ENCODE peak calls at places on chromosomes 2 and 18, in five cellular contexts. One of them, this sample, is unnamed.

GRCh38 chr2:26077291-26077690 is 43.4 kb downstream of the RAB10 start:
- DNase-seq in activated CD4-positive, alpha-beta memory T cell treated with anti-CD3 and anti-CD28 coated beads, Interleukin-2, amount 10 ng/mL, durations not matched to agents 7 days and 5 days: no peak
- DNase-seq in colonic mucosa: no peak
- DNase-seq in NCI-H1930: no peak
- DNase-seq in sciatic nerve: no peak
- DNase-seq in this sample: no peak

GRCh38 chr2:113877651-113878594 is 12.0 kb upstream of the ACTR3 start:
- DNase-seq in activated CD4-positive, alpha-beta memory T cell treated with anti-CD3 and anti-CD28 coated beads, Interleukin-2, amount 10 ng/mL, durations not matched to agents 7 days and 5 days: no peak
- DNase-seq in colonic mucosa: no peak
- DNase-seq in NCI-H1930: no peak
- DNase-seq in sciatic nerve: no peak
- DNase-seq in this sample: no peak

GRCh38 chr2:240203031-240203841 is 62.8 kb upstream of the OTOS start:
- DNase-seq in activated CD4-positive, alpha-beta memory T cell treated with anti-CD3 and anti-CD28 coated beads, Interleukin-2, amount 10 ng/mL, durations not matched to agents 7 days and 5 days: no peak
- DNase-seq in colonic mucosa: no peak
- DNase-seq in NCI-H1930: no peak
- DNase-seq in sciatic nerve: peak; percentile 43
- DNase-seq in this sample: no peak

GRCh38 chr18:74155276-74155675 is 7.0 kb downstream of the TIMM21 start:
- DNase-seq in activated CD4-positive, alpha-beta memory T cell treated with anti-CD3 and anti-CD28 coated beads, Interleukin-2, amount 10 ng/mL, durations not matched to agents 7 days and 5 days: no peak
- DNase-seq in colonic mucosa: no peak
- DNase-seq in NCI-H1930: no peak
- DNase-seq in sciatic nerve: no peak
- DNase-seq in this sample: no peak

GRCh38 chr2:128754246-128754724 is 435.6 kb upstream of the HS6ST1 start:
- DNase-seq in activated CD4-positive, alpha-beta memory T cell treated with anti-CD3 and anti-CD28 coated beads, Interleukin-2, amount 10 ng/mL, durations not matched to agents 7 days and 5 days: no peak
- DNase-seq in colonic mucosa: no peak
- DNase-seq in NCI-H1930: no peak
- DNase-seq in sciatic nerve: no peak
- DNase-seq in this sample: no peak

GRCh38 chr2:69617744-69618143 is 25.8 kb downstream of the AAK1 start:
- DNase-seq in activated CD4-positive, alpha-beta memory T cell treated with anti-CD3 and anti-CD28 coated beads, Interleukin-2, amount 10 ng/mL, durations not matched to agents 7 days and 5 days: no peak
- DNase-seq in colonic mucosa: no peak
- DNase-seq in NCI-H1930: no peak
- DNase-seq in sciatic nerve: no peak
- DNase-seq in this sample: no peak

GRCh38 chr2:97857553-97857952 is 138.2 kb downstream of the TMEM131 start:
- DNase-seq in activated CD4-positive, alpha-beta memory T cell treated with anti-CD3 and anti-CD28 coated beads, Interleukin-2, amount 10 ng/mL, durations not matched to agents 7 days and 5 days: no peak
- DNase-seq in colonic mucosa: no peak
- DNase-seq in NCI-H1930: peak; percentile 4
- DNase-seq in sciatic nerve: no peak
- DNase-seq in this sample: no peak

GRCh38 chr2:11583203-11583752 is 49.4 kb downstream of the GREB1 start:
- DNase-seq in activated CD4-positive, alpha-beta memory T cell treated with anti-CD3 and anti-CD28 coated beads, Interleukin-2, amount 10 ng/mL, durations not matched to agents 7 days and 5 days: no peak
- DNase-seq in colonic mucosa: no peak
- DNase-seq in NCI-H1930: no peak
- DNase-seq in sciatic nerve: no peak
- DNase-seq in this sample: no peak

GRCh38 chr2:73033142-73033765 is 38.3 kb downstream of the SFXN5 start:
- DNase-seq in activated CD4-positive, alpha-beta memory T cell treated with anti-CD3 and anti-CD28 coated beads, Interleukin-2, amount 10 ng/mL, durations not matched to agents 7 days and 5 days: no peak
- DNase-seq in colonic mucosa: peak; percentile 57
- DNase-seq in NCI-H1930: no peak
- DNase-seq in sciatic nerve: no peak
- DNase-seq in this sample: no peak

GRCh38 chr2:165573534-165574461 is 104.3 kb downstream of the CSRNP3 start:
- DNase-seq in activated CD4-positive, alpha-beta memory T cell treated with anti-CD3 and anti-CD28 coated beads, Interleukin-2, amount 10 ng/mL, durations not matched to agents 7 days and 5 days: no peak
- DNase-seq in colonic mucosa: peak; percentile 73
- DNase-seq in NCI-H1930: no peak
- DNase-seq in sciatic nerve: peak; percentile 62
- DNase-seq in this sample: peak; percentile 19

GRCh38 chr2:64876137-64876647 is 113.0 kb upstream of the SLC1A4 start:
- DNase-seq in activated CD4-positive, alpha-beta memory T cell treated with anti-CD3 and anti-CD28 coated beads, Interleukin-2, amount 10 ng/mL, durations not matched to agents 7 days and 5 days: no peak
- DNase-seq in colonic mucosa: peak; percentile 63
- DNase-seq in NCI-H1930: no peak
- DNase-seq in sciatic nerve: no peak
- DNase-seq in this sample: no peak

GRCh38 chr2:189350515-189351209 is 90.6 kb upstream of the WDR75 start:
- DNase-seq in activated CD4-positive, alpha-beta memory T cell treated with anti-CD3 and anti-CD28 coated beads, Interleukin-2, amount 10 ng/mL, durations not matched to agents 7 days and 5 days: no peak
- DNase-seq in colonic mucosa: no peak
- DNase-seq in NCI-H1930: no peak
- DNase-seq in sciatic nerve: peak; percentile 58
- DNase-seq in this sample: no peak

GRCh38 chr2:144460981-144461766 is 58.7 kb downstream of the ZEB2 start:
- DNase-seq in activated CD4-positive, alpha-beta memory T cell treated with anti-CD3 and anti-CD28 coated beads, Interleukin-2, amount 10 ng/mL, durations not matched to agents 7 days and 5 days: no peak
- DNase-seq in colonic mucosa: peak; percentile 47
- DNase-seq in NCI-H1930: no peak
- DNase-seq in sciatic nerve: peak; percentile 73
- DNase-seq in this sample: no peak

GRCh38 chr2:98861601-98862000 is 74.4 kb downstream of the CRACDL start:
- DNase-seq in activated CD4-positive, alpha-beta memory T cell treated with anti-CD3 and anti-CD28 coated beads, Interleukin-2, amount 10 ng/mL, durations not matched to agents 7 days and 5 days: no peak
- DNase-seq in colonic mucosa: no peak
- DNase-seq in NCI-H1930: no peak
- DNase-seq in sciatic nerve: no peak
- DNase-seq in this sample: no peak

GRCh38 chr2:24708537-24709152 is 84.5 kb downstream of the PTRHD1 start:
- DNase-seq in activated CD4-positive, alpha-beta memory T cell treated with anti-CD3 and anti-CD28 coated beads, Interleukin-2, amount 10 ng/mL, durations not matched to agents 7 days and 5 days: no peak
- DNase-seq in colonic mucosa: no peak
- DNase-seq in NCI-H1930: no peak
- DNase-seq in sciatic nerve: no peak
- DNase-seq in this sample: no peak

GRCh38 chr2:159971365-159972122 is 90.9 kb downstream of the PLA2R1 start:
- DNase-seq in activated CD4-positive, alpha-beta memory T cell treated with anti-CD3 and anti-CD28 coated beads, Interleukin-2, amount 10 ng/mL, durations not matched to agents 7 days and 5 days: no peak
- DNase-seq in colonic mucosa: no peak
- DNase-seq in NCI-H1930: peak; percentile 75
- DNase-seq in sciatic nerve: no peak
- DNase-seq in this sample: no peak

GRCh38 chr2:41908349-41908748 is 139.5 kb upstream of the PKDCC start:
- DNase-seq in activated CD4-positive, alpha-beta memory T cell treated with anti-CD3 and anti-CD28 coated beads, Interleukin-2, amount 10 ng/mL, durations not matched to agents 7 days and 5 days: no peak
- DNase-seq in colonic mucosa: no peak
- DNase-seq in NCI-H1930: no peak
- DNase-seq in sciatic nerve: no peak
- DNase-seq in this sample: no peak

GRCh38 chr2:134792147-134792546 is 46.3 kb upstream of the ACMSD start:
- DNase-seq in activated CD4-positive, alpha-beta memory T cell treated with anti-CD3 and anti-CD28 coated beads, Interleukin-2, amount 10 ng/mL, durations not matched to agents 7 days and 5 days: no peak
- DNase-seq in colonic mucosa: no peak
- DNase-seq in NCI-H1930: no peak
- DNase-seq in sciatic nerve: no peak
- DNase-seq in this sample: no peak

GRCh38 chr2:207141381-207141780 is 24.4 kb downstream of the KLF7 start:
- DNase-seq in activated CD4-positive, alpha-beta memory T cell treated with anti-CD3 and anti-CD28 coated beads, Interleukin-2, amount 10 ng/mL, durations not matched to agents 7 days and 5 days: no peak
- DNase-seq in colonic mucosa: no peak
- DNase-seq in NCI-H1930: no peak
- DNase-seq in sciatic nerve: no peak
- DNase-seq in this sample: no peak

GRCh38 chr2:71428472-71429383 is 24.6 kb upstream of the DYSF start:
- DNase-seq in activated CD4-positive, alpha-beta memory T cell treated with anti-CD3 and anti-CD28 coated beads, Interleukin-2, amount 10 ng/mL, durations not matched to agents 7 days and 5 days: no peak
- DNase-seq in colonic mucosa: no peak
- DNase-seq in NCI-H1930: no peak
- DNase-seq in sciatic nerve: no peak
- DNase-seq in this sample: no peak

GRCh38 chr18:48790226-48790863 is 160.4 kb downstream of the SMAD7 start:
- DNase-seq in activated CD4-positive, alpha-beta memory T cell treated with anti-CD3 and anti-CD28 coated beads, Interleukin-2, amount 10 ng/mL, durations not matched to agents 7 days and 5 days: no peak
- DNase-seq in colonic mucosa: no peak
- DNase-seq in NCI-H1930: no peak
- DNase-seq in sciatic nerve: peak; percentile 84
- DNase-seq in this sample: no peak

GRCh38 chr2:714005-714741 is 37.0 kb upstream of the TMEM18 start:
- DNase-seq in activated CD4-positive, alpha-beta memory T cell treated with anti-CD3 and anti-CD28 coated beads, Interleukin-2, amount 10 ng/mL, durations not matched to agents 7 days and 5 days: peak; percentile 47
- DNase-seq in colonic mucosa: peak; percentile 63
- DNase-seq in NCI-H1930: peak; percentile 29
- DNase-seq in sciatic nerve: no peak
- DNase-seq in this sample: peak; percentile 39

GRCh38 chr2:166092889-166093288 is 34.9 kb downstream of the SCN1A start:
- DNase-seq in activated CD4-positive, alpha-beta memory T cell treated with anti-CD3 and anti-CD28 coated beads, Interleukin-2, amount 10 ng/mL, durations not matched to agents 7 days and 5 days: no peak
- DNase-seq in colonic mucosa: no peak
- DNase-seq in NCI-H1930: no peak
- DNase-seq in sciatic nerve: no peak
- DNase-seq in this sample: no peak

GRCh38 chr2:128172191-128172590 is 81.2 kb downstream of the UGGT1 start:
- DNase-seq in activated CD4-positive, alpha-beta memory T cell treated with anti-CD3 and anti-CD28 coated beads, Interleukin-2, amount 10 ng/mL, durations not matched to agents 7 days and 5 days: no peak
- DNase-seq in colonic mucosa: no peak
- DNase-seq in NCI-H1930: no peak
- DNase-seq in sciatic nerve: no peak
- DNase-seq in this sample: no peak

GRCh38 chr2:235901243-235901642 is 266.9 kb downstream of the GBX2 start:
- DNase-seq in activated CD4-positive, alpha-beta memory T cell treated with anti-CD3 and anti-CD28 coated beads, Interleukin-2, amount 10 ng/mL, durations not matched to agents 7 days and 5 days: no peak
- DNase-seq in colonic mucosa: peak; percentile 25
- DNase-seq in NCI-H1930: no peak
- DNase-seq in sciatic nerve: no peak
- DNase-seq in this sample: no peak

This sample was measured in prostate gland.